ENCODE peak calls at places on chromosomes 2 and 18, in four cellular contexts. One of them, this sample, is unnamed.

GRCh38 chr2:37675006-37675405 is 3.6 kb upstream of the CDC42EP3 start:
- DNase-seq in heart left ventricle: no peak
- DNase-seq in GM12878: no peak
- DNase-seq in astrocyte: no peak
- DNase-seq in this sample: no peak

GRCh38 chr18:43719264-43719795 is 442.0 kb upstream of the SYT4 start:
- DNase-seq in heart left ventricle: no peak
- DNase-seq in GM12878: no peak
- DNase-seq in astrocyte: no peak
- DNase-seq in this sample: no peak

GRCh38 chr18:28729321-28729720 is 552.4 kb upstream of the CDH2 start:
- DNase-seq in heart left ventricle: no peak
- DNase-seq in GM12878: no peak
- DNase-seq in astrocyte: peak
- DNase-seq in this sample: no peak

GRCh38 chr2:17845806-17846205 is 29.5 kb downstream of the MSGN1 start:
- DNase-seq in heart left ventricle: no peak
- DNase-seq in GM12878: no peak
- DNase-seq in astrocyte: no peak
- DNase-seq in this sample: no peak

GRCh38 chr2:65320042-65320711 is 92.5 kb downstream of the ACTR2 start:
- DNase-seq in heart left ventricle: peak
- DNase-seq in GM12878: peak
- DNase-seq in astrocyte: peak
- DNase-seq in this sample: no peak

GRCh38 chr2:189096769-189097447 is 82.7 kb downstream of the COL5A2 start:
- DNase-seq in heart left ventricle: no peak
- DNase-seq in GM12878: no peak
- DNase-seq in astrocyte: peak
- DNase-seq in this sample: no peak

GRCh38 chr2:185640588-185640987 is 98.0 kb upstream of the FSIP2 start:
- DNase-seq in heart left ventricle: no peak
- DNase-seq in GM12878: no peak
- DNase-seq in astrocyte: no peak
- DNase-seq in this sample: no peak

GRCh38 chr18:49186242-49186641 is 235.5 kb upstream of the SMAD7 start:
- DNase-seq in heart left ventricle: no peak
- DNase-seq in GM12878: no peak
- DNase-seq in astrocyte: no peak
- DNase-seq in this sample: no peak

GRCh38 chr18:67359868-67360838 is 156.4 kb downstream of the DSEL start:
- DNase-seq in heart left ventricle: peak
- DNase-seq in GM12878: no peak
- DNase-seq in astrocyte: peak
- DNase-seq in this sample: no peak

GRCh38 chr2:238518127-238518827 is 91.5 kb downstream of the ASB1 start:
- DNase-seq in heart left ventricle: no peak
- DNase-seq in GM12878: no peak
- DNase-seq in astrocyte: peak
- DNase-seq in this sample: no peak

GRCh38 chr2:61182059-61182383 is 20.0 kb downstream of the C2orf74 start:
- DNase-seq in heart left ventricle: no peak
- DNase-seq in GM12878: no peak
- DNase-seq in astrocyte: no peak
- DNase-seq in this sample: no peak

GRCh38 chr2:71611781-71612545 is 158.6 kb downstream of the DYSF start:
- DNase-seq in heart left ventricle: no peak
- DNase-seq in GM12878: no peak
- DNase-seq in astrocyte: no peak
- DNase-seq in this sample: no peak

GRCh38 chr2:6452702-6453481 is 412.8 kb downstream of the CMPK2 start:
- DNase-seq in heart left ventricle: no peak
- DNase-seq in GM12878: no peak
- DNase-seq in astrocyte: no peak
- DNase-seq in this sample: no peak

GRCh38 chr2:218005486-218005885 is 2.7 kb upstream of the TNS1 start:
- DNase-seq in heart left ventricle: no peak
- DNase-seq in GM12878: no peak
- DNase-seq in astrocyte: no peak
- DNase-seq in this sample: no peak

GRCh38 chr2:155815851-155816250 is 516.7 kb downstream of the NR4A2 start:
- DNase-seq in heart left ventricle: no peak
- DNase-seq in GM12878: peak
- DNase-seq in astrocyte: no peak
- DNase-seq in this sample: peak

GRCh38 chr2:149466635-149467034 is 120.9 kb downstream of the MMADHC start:
- DNase-seq in heart left ventricle: no peak
- DNase-seq in GM12878: no peak
- DNase-seq in astrocyte: peak
- DNase-seq in this sample: no peak

GRCh38 chr2:47798628-47799027 is 15.7 kb downstream of the MSH6 start:
- DNase-seq in heart left ventricle: no peak
- DNase-seq in GM12878: no peak
- DNase-seq in astrocyte: no peak
- DNase-seq in this sample: no peak

GRCh38 chr18:45050712-45051639 is 370.3 kb downstream of the SETBP1 start:
- DNase-seq in heart left ventricle: no peak
- DNase-seq in GM12878: no peak
- DNase-seq in astrocyte: peak
- DNase-seq in this sample: no peak

GRCh38 chr2:42228101-42228500 is 58.9 kb downstream of the EML4 start:
- DNase-seq in heart left ventricle: no peak
- DNase-seq in GM12878: no peak
- DNase-seq in astrocyte: no peak
- DNase-seq in this sample: no peak

GRCh38 chr2:238164906-238165287 is 6.1 kb downstream of the ERFE start:
- DNase-seq in heart left ventricle: no peak
- DNase-seq in GM12878: no peak
- DNase-seq in astrocyte: no peak
- DNase-seq in this sample: no peak

GRCh38 chr2:66508358-66509071 is 73.6 kb downstream of the MEIS1 start:
- DNase-seq in heart left ventricle: no peak
- DNase-seq in GM12878: no peak
- DNase-seq in astrocyte: peak
- DNase-seq in this sample: no peak

GRCh38 chr2:152395132-152396024 is 60.4 kb downstream of the FMNL2 start:
- DNase-seq in heart left ventricle: no peak
- DNase-seq in GM12878: no peak
- DNase-seq in astrocyte: peak
- DNase-seq in this sample: no peak

GRCh38 chr2:152396763-152397162 is 61.8 kb downstream of the FMNL2 start:
- DNase-seq in heart left ventricle: no peak
- DNase-seq in GM12878: no peak
- DNase-seq in astrocyte: peak
- DNase-seq in this sample: no peak

GRCh38 chr2:152399003-152399402 is 64.0 kb downstream of the FMNL2 start:
- DNase-seq in heart left ventricle: no peak
- DNase-seq in GM12878: no peak
- DNase-seq in astrocyte: no peak
- DNase-seq in this sample: no peak

GRCh38 chr2:152393377-152393776 is 58.4 kb downstream of the FMNL2 start:
- DNase-seq in heart left ventricle: no peak
- DNase-seq in GM12878: no peak
- DNase-seq in astrocyte: no peak
- DNase-seq in this sample: no peak

DNA sequence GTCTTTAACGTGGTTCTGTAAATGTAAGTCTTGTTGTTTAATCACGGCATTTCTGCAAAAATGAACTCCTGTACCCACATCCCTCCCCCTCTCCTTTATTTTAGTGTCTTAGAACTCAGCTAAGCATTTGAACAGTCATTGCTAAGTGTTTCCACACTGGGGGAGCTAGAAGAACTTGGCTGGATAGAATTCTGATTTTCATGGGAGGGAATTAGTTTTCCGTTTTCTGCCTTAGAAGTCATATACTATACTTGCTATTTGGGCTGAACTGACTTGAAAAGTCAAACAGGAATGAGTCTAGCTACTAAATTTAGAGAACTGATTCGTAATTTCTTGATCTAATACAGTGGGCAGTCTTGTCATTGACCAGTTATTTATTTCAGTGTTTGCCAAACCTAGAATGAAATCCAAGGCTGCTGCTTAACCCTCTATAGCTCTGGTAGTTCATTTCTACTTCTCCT is 61.1 kb downstream of the FMNL2 start:
- DNase-seq in heart left ventricle: no peak
- DNase-seq in GM12878: no peak
- DNase-seq in astrocyte: peak
- DNase-seq in this sample: no peak
- TF ChIP-seq CTCF in heart left ventricle: no peak
- TF ChIP-seq CTCF in GM12878: no peak
- TF ChIP-seq CTCF in astrocyte: no peak
- TF ChIP-seq CTCF in this sample: no peak

DNA sequence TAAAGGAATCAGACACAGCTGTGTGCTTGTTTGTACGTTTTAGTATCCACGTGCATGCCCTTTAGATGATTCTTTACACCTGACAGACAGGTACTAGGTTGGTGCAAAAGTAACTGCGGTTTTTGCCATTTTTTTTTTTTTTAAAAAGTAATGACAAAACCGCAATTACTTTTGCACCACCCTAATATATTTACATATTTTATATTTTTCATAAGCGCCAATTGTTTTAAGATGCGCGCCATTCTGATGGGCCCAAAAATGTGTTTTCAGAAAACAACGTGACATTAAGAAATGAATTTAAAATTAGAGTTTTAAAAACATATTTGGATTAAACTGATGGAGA is 972 bp upstream of the COBLL1 start:
- DNase-seq in heart left ventricle: no peak
- DNase-seq in GM12878: no peak
- DNase-seq in astrocyte: no peak
- DNase-seq in this sample: no peak
- H3K4me3 ChIP-seq in heart left ventricle: peak
- H3K4me3 ChIP-seq in GM12878: no peak
- H3K4me3 ChIP-seq in astrocyte: peak
- H3K4me3 ChIP-seq in this sample: no peak

DNA sequence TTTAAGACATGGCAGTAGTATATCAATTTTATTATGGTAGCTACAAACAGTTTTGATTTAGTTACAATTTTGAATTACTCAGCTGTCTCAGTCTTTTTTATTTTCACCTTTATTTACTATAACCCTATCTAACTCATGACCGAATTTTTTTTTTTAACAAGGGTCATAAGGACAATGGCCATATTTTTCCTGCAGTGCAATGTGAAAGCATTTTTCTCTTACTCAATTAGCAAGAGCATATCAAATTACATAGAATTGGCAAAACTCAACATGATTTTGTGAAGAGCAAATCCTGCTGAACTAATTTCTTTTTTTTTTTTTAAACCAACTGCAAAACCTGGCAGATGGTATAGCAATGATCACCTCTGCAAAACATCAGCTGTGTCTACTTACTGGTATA is 10.9 kb upstream of the CCDC88A start:
- DNase-seq in heart left ventricle: no peak
- DNase-seq in GM12878: no peak
- DNase-seq in astrocyte: no peak
- DNase-seq in this sample: no peak
- TF ChIP-seq CTCF in heart left ventricle: no peak
- TF ChIP-seq CTCF in GM12878: no peak
- TF ChIP-seq CTCF in astrocyte: no peak
- TF ChIP-seq CTCF in this sample: no peak

DNA sequence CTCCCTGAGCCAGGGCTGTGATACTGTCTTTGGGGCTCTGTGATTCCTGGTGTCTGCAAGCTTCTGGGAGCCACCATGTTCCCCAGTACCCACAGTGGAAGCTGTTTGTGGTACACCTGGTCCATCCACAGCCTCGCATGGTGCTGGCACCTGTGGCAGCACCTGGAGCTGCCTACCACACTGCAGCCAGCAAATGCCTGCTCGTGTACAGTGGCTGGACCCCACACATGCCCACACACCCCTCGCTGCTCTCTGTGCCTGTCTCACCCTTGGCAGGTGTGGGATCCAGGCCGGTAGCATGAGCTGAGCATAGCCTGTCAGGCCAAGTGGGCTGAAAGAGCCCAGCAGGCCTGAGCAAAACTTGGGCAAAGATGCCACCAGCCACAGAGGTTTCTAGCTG is 41.8 kb upstream of the CSRNP3 start:
- DNase-seq in heart left ventricle: no peak
- DNase-seq in GM12878: no peak
- DNase-seq in astrocyte: no peak
- DNase-seq in this sample: no peak
- H3K4me3 ChIP-seq in heart left ventricle: no peak
- H3K4me3 ChIP-seq in GM12878: no peak
- H3K4me3 ChIP-seq in astrocyte: no peak
- H3K4me3 ChIP-seq in this sample: no peak

GRCh38 chr2:191555092-191555742 is 122.7 kb upstream of the NABP1 start:
- DNase-seq in heart left ventricle: peak
- DNase-seq in GM12878: no peak
- DNase-seq in astrocyte: peak
- DNase-seq in this sample: peak
- TF ChIP-seq CTCF in heart left ventricle: peak
- TF ChIP-seq CTCF in GM12878: peak
- TF ChIP-seq CTCF in astrocyte: peak
- TF ChIP-seq CTCF in this sample: peak

GRCh38 chr2:200310545-200310971 is 4.1 kb downstream of the SPATS2L start:
- DNase-seq in heart left ventricle: no peak
- DNase-seq in GM12878: no peak
- DNase-seq in astrocyte: peak
- DNase-seq in this sample: no peak

GRCh38 chr2:200309296-200309846 is 2.9 kb downstream of the SPATS2L start:
- DNase-seq in heart left ventricle: no peak
- DNase-seq in GM12878: no peak
- DNase-seq in astrocyte: no peak
- DNase-seq in this sample: no peak

GRCh38 chr2:200306969-200307811 is 697 bp downstream of the SPATS2L start:
- DNase-seq in heart left ventricle: peak
- DNase-seq in GM12878: no peak
- DNase-seq in astrocyte: no peak
- DNase-seq in this sample: no peak

GRCh38 chr2:200308001-200308400 is 1.5 kb downstream of the SPATS2L start:
- DNase-seq in heart left ventricle: no peak
- DNase-seq in GM12878: no peak
- DNase-seq in astrocyte: peak
- DNase-seq in this sample: no peak

GRCh38 chr2:200308421-200309295 is 2.2 kb downstream of the SPATS2L start:
- DNase-seq in heart left ventricle: no peak
- DNase-seq in GM12878: no peak
- DNase-seq in astrocyte: peak
- DNase-seq in this sample: no peak
- H3K4me3 ChIP-seq in heart left ventricle: peak
- H3K4me3 ChIP-seq in GM12878: peak
- H3K4me3 ChIP-seq in astrocyte: peak
- H3K4me3 ChIP-seq in this sample: no peak

GRCh38 chr2:120355867-120356266 is 9.9 kb downstream of the INHBB start:
- DNase-seq in heart left ventricle: no peak
- DNase-seq in GM12878: no peak
- DNase-seq in astrocyte: no peak
- DNase-seq in this sample: no peak

GRCh38 chr2:120358734-120359465 is 13.0 kb downstream of the INHBB start:
- DNase-seq in heart left ventricle: no peak
- DNase-seq in GM12878: no peak
- DNase-seq in astrocyte: no peak
- DNase-seq in this sample: no peak

GRCh38 chr2:120357768-120358167 is 11.8 kb downstream of the INHBB start:
- DNase-seq in heart left ventricle: no peak
- DNase-seq in GM12878: no peak
- DNase-seq in astrocyte: no peak
- DNase-seq in this sample: no peak

GRCh38 chr2:120362926-120363325 is 17.0 kb downstream of the INHBB start:
- DNase-seq in heart left ventricle: no peak
- DNase-seq in GM12878: no peak
- DNase-seq in astrocyte: no peak
- DNase-seq in this sample: no peak

GRCh38 chr2:120360307-120360855 is 14.4 kb downstream of the INHBB start:
- DNase-seq in heart left ventricle: no peak
- DNase-seq in GM12878: no peak
- DNase-seq in astrocyte: peak
- DNase-seq in this sample: no peak
- TF ChIP-seq CTCF in heart left ventricle: no peak
- TF ChIP-seq CTCF in GM12878: no peak
- TF ChIP-seq CTCF in astrocyte: no peak
- TF ChIP-seq CTCF in this sample: no peak

This sample was measured in GM12864.